ENCODE peak calls at places on chromosome 19, in six cellular contexts. U, S, H, F, O and E are unnamed samples. For H3K4me1, the result is how much of the 10 kb centered on the place peaks cover.

GRCh38 chr19:18205180-18205915 is 1.5 kb upstream of the RAB3A start:
- DNase-seq in H (peak), O (peak), F (peak), S (peak), U (peak), E (peak)

GRCh38 chr19:49448432-49448786 is 3.2 kb downstream of the PIH1D1 start:
- DNase-seq in F (no peak), H (no peak), S (no peak), O (no peak), U (no peak), E (no peak)

GRCh38 chr19:16821081-16821480 is 8.1 kb upstream of the SIN3B start:
- DNase-seq in O (no peak), H (no peak), S (no peak), U (no peak), F (no peak), E (no peak)

GRCh38 chr19:3338541-3339181 is 27.7 kb upstream of the NFIC start:
- DNase-seq in H (peak), F (peak), U (no peak), O (no peak), S (no peak), E (no peak)

GRCh38 chr19:4879041-4879440 is 11.6 kb upstream of the PLIN3 start:
- DNase-seq in F (no peak), O (no peak), S (no peak), H (no peak), U (no peak), E (no peak)

GRCh38 chr19:5018224-5019015 is 49.5 kb downstream of the KDM4B start:
- DNase-seq in U (no peak), S (peak), F (no peak), H (no peak), O (no peak), E (peak)

GRCh38 chr19:6038634-6039405 is 60.9 kb upstream of the RANBP3 start:
- DNase-seq in H (no peak), U (no peak), S (no peak), O (no peak), F (no peak), E (no peak)

GRCh38 chr19:54172764-54173699 is at the start of gene TMC4:
- DNase-seq in U (peak), F (peak), O (no peak), S (no peak), H (peak), E (peak)

GRCh38 chr19:35159606-35160005 is 5.1 kb downstream of the FXYD5 start:
- DNase-seq in F (no peak), O (no peak), H (no peak), S (no peak), U (no peak), E (no peak)

GRCh38 chr19:22797040-22797439 is 13.1 kb upstream of the ZNF99 start:
- DNase-seq in F (no peak), O (no peak), H (no peak), S (no peak), U (no peak), E (no peak)

GRCh38 chr19:46977548-46977947 is 42.1 kb upstream of the NPAS1 start:
- DNase-seq in O (no peak), H (no peak), U (no peak), F (no peak), S (no peak), E (peak)

GRCh38 chr19:18340990-18341868 is 831 bp downstream of the PGPEP1 start:
- DNase-seq in U (peak), S (peak), H (peak), F (peak), O (peak), E (peak)

GRCh38 chr19:3950871-3951861 is 18.3 kb downstream of the NMRK2 start:
- DNase-seq in F (no peak), O (peak), U (no peak), H (no peak), S (no peak), E (no peak)

GRCh38 chr19:36420961-36421748 is 2.7 kb upstream of the ZFP82 start:
- DNase-seq in U (peak), S (peak), O (peak), F (no peak), H (peak), E (peak)

GRCh38 chr19:17687857-17688784 is at the start of gene UNC13A:
- DNase-seq in F (peak), H (peak), S (peak), O (peak), U (peak), E (peak)

GRCh38 chr19:49999371-50000010 is 25.7 kb downstream of the VRK3 start:
- DNase-seq in U (no peak), O (no peak), H (no peak), S (peak), F (no peak), E (peak)

GRCh38 chr19:52492201-52492960 is 35.1 kb upstream of the ZNF808 start:
- DNase-seq in S (no peak), U (no peak), H (no peak), F (no peak), O (peak), E (peak)

GRCh38 chr19:18999016-18999758 is 34.1 kb downstream of the SUGP2 start:
- DNase-seq in H (no peak), U (no peak), F (no peak), O (no peak), S (peak), E (peak)

GRCh38 chr19:19595171-19595701 is 23.3 kb downstream of the PBX4 start:
- DNase-seq in S (no peak), O (no peak), U (no peak), H (no peak), F (no peak), E (peak)

GRCh38 chr19:10583021-10583776 is 3.9 kb downstream of the AP1M2 start:
- DNase-seq in F (no peak), U (no peak), H (no peak), S (no peak), O (peak), E (no peak)

GRCh38 chr19:12913871-12914690 is 5.0 kb downstream of the SYCE2 start:
- DNase-seq in H (no peak), S (peak), O (no peak), U (no peak), F (peak), E (peak)

GRCh38 chr19:48292798-48293197 is 22.9 kb downstream of the ZNF114 start:
- DNase-seq in S (peak), O (no peak), F (no peak), U (peak), H (no peak), E (peak)

GRCh38 chr19:10855879-10856522 is 7.8 kb downstream of the C19orf38 start:
- DNase-seq in U (peak), S (no peak), H (no peak), O (peak), F (no peak), E (peak)

GRCh38 chr19:28497137-28497536 is 715.8 kb downstream of the UQCRFS1 start:
- DNase-seq in F (no peak), S (peak), H (no peak), O (no peak), U (no peak), E (no peak)

GRCh38 chr19:27762933-27763332 is 1450.0 kb downstream of the UQCRFS1 start:
- DNase-seq in O (no peak), F (no peak), U (no peak), H (no peak), S (no peak), E (no peak)

GRCh38 chr19:55473201-55473600 is 3.2 kb upstream of the ZNF628 start:
- DNase-seq in F (no peak), H (no peak), U (no peak), S (no peak), O (no peak), E (no peak)

GRCh38 chr19:55473613-55474012 is 2.8 kb upstream of the ZNF628 start:
- DNase-seq in U (no peak), S (peak), O (no peak), F (no peak), H (no peak), E (peak)

GRCh38 chr19:55472463-55472862 is 4.0 kb upstream of the ZNF628 start:
- DNase-seq in F (no peak), U (no peak), O (no peak), H (no peak), S (peak), E (peak)

GRCh38 chr19:55468054-55468393 is 3.5 kb upstream of the C19orf85 start:
- DNase-seq in F (no peak), U (no peak), H (no peak), S (no peak), O (no peak), E (no peak)

DNA sequence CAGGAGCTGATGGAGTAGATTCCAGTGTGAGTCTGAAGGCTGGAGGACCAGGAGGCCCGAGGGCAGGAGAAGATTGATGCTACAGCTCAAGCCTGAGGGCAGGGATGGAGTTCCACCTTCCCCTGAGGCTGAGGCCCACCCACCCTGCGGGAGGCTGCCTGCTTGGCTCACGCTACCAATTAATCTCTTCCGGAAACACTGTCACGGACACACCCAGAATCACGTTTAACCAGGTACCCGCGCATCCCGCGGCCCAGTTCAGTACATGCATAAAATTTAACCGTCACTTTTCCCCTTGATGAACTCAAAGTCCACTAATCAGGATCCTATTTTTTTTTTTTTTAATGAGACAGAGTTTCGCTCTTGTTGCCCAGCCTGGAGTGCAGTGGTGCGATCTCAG is 5.2 kb upstream of the ZNF628 start:
- DNase-seq in U (no peak), O (no peak), F (no peak), S (no peak), H (no peak), E (no peak)
- H3K27ac ChIP-seq in U (no peak), O (no peak), F (no peak), S (no peak), H (no peak), E (no peak)

DNA sequence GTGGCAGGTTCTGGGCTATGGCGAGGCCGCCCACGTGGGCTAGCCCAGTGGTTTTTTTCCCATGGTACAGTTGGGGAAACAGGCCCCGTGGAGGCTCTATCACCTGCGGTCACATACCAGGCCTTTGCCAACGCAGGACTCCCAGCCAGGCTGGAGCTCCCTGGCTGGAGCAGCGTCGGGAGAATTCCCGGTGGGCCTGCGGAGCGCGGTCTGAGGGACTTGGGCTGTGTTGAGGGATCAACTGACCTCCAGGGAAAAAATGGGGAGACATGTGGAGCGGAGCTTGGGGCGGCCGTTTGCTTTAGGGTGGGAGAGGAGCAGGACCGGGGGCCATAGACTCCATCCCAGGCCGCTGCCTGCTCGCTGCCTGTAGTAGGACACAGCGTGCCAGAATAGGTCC is 16.4 kb downstream of the DOT1L start:
- DNase-seq in U (no peak), O (no peak), S (no peak), H (no peak), F (no peak), E (no peak)
- H3K4me1 ChIP-seq in U (under half), O (under half), S (under half), H (under half), F (under half), E (under half)

GRCh38 chr19:45340899-45341453 is 426 bp downstream of the KLC3 start:
- DNase-seq in O (no peak), F (no peak), U (no peak), S (no peak), H (no peak), E (peak)
- H3K27ac ChIP-seq in O (no peak), F (no peak), U (no peak), S (no peak), H (no peak), E (no peak)

GRCh38 chr19:37931941-37932655 is 25.1 kb downstream of the SIPA1L3 start:
- DNase-seq in O (peak), F (peak), U (no peak), H (peak), S (peak), E (peak)

GRCh38 chr19:37930416-37930815 is 23.4 kb downstream of the SIPA1L3 start:
- DNase-seq in F (no peak), U (no peak), O (no peak), S (peak), H (no peak), E (peak)

GRCh38 chr19:37933965-37934364 is 27.0 kb downstream of the SIPA1L3 start:
- DNase-seq in H (no peak), O (no peak), S (peak), F (no peak), U (no peak), E (peak)

GRCh38 chr19:37935341-37935740 is 28.3 kb downstream of the SIPA1L3 start:
- DNase-seq in O (no peak), F (no peak), U (no peak), H (no peak), S (no peak), E (no peak)

GRCh38 chr19:37932985-37933953 is 26.3 kb downstream of the SIPA1L3 start:
- DNase-seq in O (no peak), H (peak), U (no peak), S (peak), F (peak), E (peak)
- H3K4me1 ChIP-seq in O (under half), H (under half), U (under half), S (under half), F (half or more), E (under half)

GRCh38 chr19:44722131-44723121 is 23.5 kb downstream of the CEACAM16 start:
- DNase-seq in U (no peak), O (no peak), F (no peak), H (no peak), S (no peak), E (no peak)
- H3K27ac ChIP-seq in U (no peak), O (no peak), F (peak), H (no peak), S (no peak), E (no peak)

GRCh38 chr19:2235026-2235395 is 1.1 kb downstream of the PLEKHJ1 start:
- DNase-seq in U (no peak), O (no peak), S (no peak), H (peak), F (no peak), E (peak)
- H3K4me1 ChIP-seq in U (under half), O (under half), S (under half), H (under half), F (half or more), E (under half)